ENCODE peak calls at places on chromosomes 13 and 19, in nine cellular contexts. S is HCT116, Y is PC-3, V is hepatocyte, R is OCI-LY7, N is GM23248, E is GM23338, P is SK-N-SH, A is MM.1S. L is an unnamed sample.
A peak's percentile ranks its signal among the peaks of the same experiment; 100 is the strongest.

GRCh38 chr13:36275190-36276002 is 22.2 kb downstream of the CCDC169 start:
- DNase-seq in E (peak; percentile 85), S (no peak), V (peak; percentile 83), Y (peak; percentile 65), R (peak; percentile 35), P (peak; percentile 39), A (peak; percentile 51), N (peak; percentile 83), L (peak; percentile 80)

GRCh38 chr13:20720499-20720898 is 17.0 kb downstream of the IL17D start:
- DNase-seq in V (no peak), P (no peak), Y (no peak), E (no peak), S (no peak), A (no peak), N (no peak), R (no peak), L (no peak)

GRCh38 chr19:56253737-56254136 is 18.8 kb upstream of the EDDM13 start:
- DNase-seq in R (peak; percentile 69), E (peak; percentile 46), N (peak; percentile 79), A (peak; percentile 61), V (peak; percentile 71), S (peak; percentile 41), P (peak; percentile 61), Y (peak; percentile 81), L (peak; percentile 56)

GRCh38 chr13:67841071-67841470 is 610.9 kb upstream of the PCDH9 start:
- DNase-seq in A (no peak), R (no peak), V (no peak), P (no peak), S (no peak), Y (no peak), N (no peak), E (peak; percentile 74), L (peak; percentile 16)

GRCh38 chr19:28316464-28316863 is 896.5 kb downstream of the UQCRFS1 start:
- DNase-seq in N (no peak), V (no peak), R (no peak), Y (no peak), P (no peak), E (no peak), S (no peak), A (no peak), L (no peak)

GRCh38 chr13:96500953-96501352 is 411.0 kb downstream of the HS6ST3 start:
- DNase-seq in N (no peak), P (no peak), E (no peak), A (no peak), S (no peak), Y (no peak), V (no peak), R (no peak), L (no peak)

GRCh38 chr19:8392017-8392591 is 1.9 kb downstream of the RAB11B start:
- DNase-seq in A (no peak), P (peak; percentile 57), Y (no peak), V (peak; percentile 43), R (no peak), E (no peak), S (no peak), N (peak; percentile 52), L (no peak)

GRCh38 chr13:47279956-47280355 is 383.1 kb upstream of the HTR2A start:
- DNase-seq in A (no peak), P (no peak), E (no peak), N (no peak), V (no peak), Y (no peak), R (no peak), S (no peak), L (no peak)

GRCh38 chr13:74450525-74450845 is 316.3 kb upstream of the KLF12 start:
- DNase-seq in V (no peak), Y (no peak), S (no peak), E (no peak), N (no peak), R (no peak), A (no peak), P (no peak), L (no peak)

GRCh38 chr13:74452881-74453280 is 318.7 kb upstream of the KLF12 start:
- DNase-seq in P (no peak), R (no peak), Y (no peak), A (no peak), S (no peak), E (no peak), N (no peak), V (no peak), L (no peak)

GRCh38 chr13:74450976-74451375 is 316.8 kb upstream of the KLF12 start:
- DNase-seq in V (no peak), S (no peak), N (peak; percentile 39), A (no peak), R (no peak), P (no peak), E (no peak), Y (no peak), L (no peak)

GRCh38 chr13:74449811-74450524 is 315.8 kb upstream of the KLF12 start:
- DNase-seq in A (no peak), R (no peak), N (no peak), E (no peak), Y (no peak), S (no peak), V (no peak), P (no peak), L (no peak)

DNA sequence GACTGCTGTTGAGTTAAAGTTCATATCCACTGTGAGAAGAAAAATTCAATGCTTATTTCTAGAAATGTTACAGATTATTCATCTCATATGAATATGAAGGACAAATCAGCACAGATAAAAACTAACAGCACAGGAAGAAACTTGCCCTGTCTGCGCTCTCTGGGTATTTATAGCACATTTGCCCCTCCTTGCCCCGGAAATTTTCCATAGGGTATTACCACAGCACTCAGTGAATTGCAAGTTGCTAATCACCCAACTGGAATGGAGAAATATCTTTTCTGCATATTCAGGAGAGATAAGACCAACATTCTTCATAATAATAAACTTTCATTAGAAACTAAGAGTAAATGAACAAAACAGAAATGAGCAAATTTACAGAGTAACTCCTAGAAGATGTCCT is 318.0 kb upstream of the KLF12 start:
- DNase-seq in Y (no peak), V (no peak), R (no peak), N (no peak), S (no peak), P (no peak), A (no peak), E (no peak), L (no peak)
- TF ChIP-seq EZH2phosphoT487 in Y (no peak), V (no peak), R (no peak), N (no peak), S (no peak), P (no peak), A (no peak), E (no peak), L (no peak)

GRCh38 chr13:98462946-98463345 is 114.0 kb downstream of the STK24 start:
- DNase-seq in Y (no peak), R (no peak), N (no peak), V (no peak), S (no peak), A (no peak), E (no peak), P (no peak), L (no peak)

GRCh38 chr13:98468929-98469328 is 108.0 kb downstream of the STK24 start:
- DNase-seq in P (no peak), S (no peak), E (no peak), A (no peak), V (no peak), N (no peak), R (no peak), Y (no peak), L (no peak)

GRCh38 chr13:98468352-98468751 is 108.6 kb downstream of the STK24 start:
- DNase-seq in P (no peak), V (no peak), Y (no peak), S (no peak), N (no peak), R (no peak), A (no peak), E (no peak), L (no peak)

GRCh38 chr13:98467263-98467985 is 109.5 kb downstream of the STK24 start:
- DNase-seq in S (no peak), R (no peak), N (no peak), A (no peak), Y (no peak), E (no peak), V (no peak), P (no peak), L (no peak)

DNA sequence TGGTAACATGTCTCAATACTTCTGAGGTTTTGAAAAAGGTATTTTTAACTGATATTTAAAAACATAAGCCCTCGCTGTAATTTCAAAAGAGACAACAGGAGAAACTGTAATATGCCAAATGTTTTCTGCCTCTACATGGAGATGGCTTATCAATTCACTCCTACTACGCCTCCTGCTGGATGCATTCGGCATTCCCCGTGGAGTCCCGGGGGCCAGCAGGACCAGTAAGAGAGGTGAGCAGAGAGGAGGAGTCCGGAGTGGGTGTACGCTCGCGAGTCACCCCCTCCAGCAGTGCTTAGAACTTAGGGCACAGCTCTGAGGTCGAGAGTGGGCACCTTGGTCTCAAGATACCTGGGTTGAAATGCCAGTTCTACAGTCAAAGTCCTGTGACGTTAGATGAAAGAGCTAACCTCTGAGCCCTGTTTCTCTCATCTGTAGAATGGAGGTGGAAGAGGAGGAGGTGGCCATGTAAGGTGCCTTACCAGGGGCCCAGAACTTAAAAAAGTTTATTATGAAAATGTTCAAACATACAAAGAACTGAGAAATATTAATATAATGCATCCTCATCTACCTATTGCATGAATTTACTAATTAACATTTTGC is 110.2 kb downstream of the STK24 start:
- DNase-seq in R (no peak), S (no peak), E (peak; percentile 84), Y (peak; percentile 50), A (no peak), P (peak; percentile 68), N (peak; percentile 72), V (no peak), L (peak; percentile 68)
- H3K36me3 ChIP-seq in R (peaks cover 43% of the 10 kb centered on the region), S (peaks cover 11% of the 10 kb centered on the region), E (peaks cover 12% of the 10 kb centered on the region), Y (peaks cover 14% of the 10 kb centered on the region), A (no peaks in the 10 kb centered on the region), P (peaks cover 46% of the 10 kb centered on the region), N (peaks cover 6% of the 10 kb centered on the region), V (no peaks in the 10 kb centered on the region), L (peaks cover 6% of the 10 kb centered on the region)

DNA sequence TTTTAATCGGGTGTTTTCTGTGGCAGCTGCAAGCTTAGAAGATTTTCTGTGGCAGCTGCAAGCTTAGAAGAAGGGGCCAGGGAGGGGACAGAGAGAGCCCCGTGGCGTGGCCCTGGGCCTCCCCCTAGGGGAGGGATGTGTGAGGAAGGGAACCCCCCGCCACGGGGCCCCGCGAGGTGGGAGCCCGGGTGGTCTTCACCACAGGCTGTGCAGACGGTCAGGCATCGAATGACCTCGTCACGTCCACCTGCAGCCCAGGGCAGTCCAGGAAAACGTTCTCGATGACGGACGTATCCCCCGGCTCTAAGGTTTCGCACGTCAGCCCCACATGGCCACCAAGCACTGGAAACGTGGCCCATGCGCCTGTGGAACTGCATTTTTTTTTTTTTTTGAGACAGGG is 8.6 kb downstream of the POLR2E start:
- DNase-seq in P (no peak), N (no peak), S (no peak), Y (no peak), E (no peak), A (no peak), R (no peak), V (no peak), L (no peak)
- H3K4me1 ChIP-seq in P (peaks cover 9% of the 10 kb centered on the region), N (no peaks in the 10 kb centered on the region), S (peaks cover 2% of the 10 kb centered on the region), Y (no peaks in the 10 kb centered on the region), E (no peaks in the 10 kb centered on the region), A (peaks cover 6% of the 10 kb centered on the region), R (peaks cover 35% of the 10 kb centered on the region), V (peaks cover 2% of the 10 kb centered on the region), L (peaks cover 7% of the 10 kb centered on the region)

GRCh38 chr19:48006762-48007161 is 12.3 kb downstream of the ELSPBP1 start:
- DNase-seq in A (no peak), N (peak; percentile 4), R (peak; percentile 7), Y (no peak), P (no peak), V (no peak), E (peak; percentile 83), S (peak; percentile 32), L (no peak)

GRCh38 chr19:48000846-48001245 is 6.4 kb downstream of the ELSPBP1 start:
- DNase-seq in Y (peak; percentile 2), V (no peak), E (peak; percentile 20), R (no peak), P (no peak), S (no peak), N (no peak), A (no peak), L (no peak)

GRCh38 chr19:47998800-47999199 is 4.4 kb downstream of the ELSPBP1 start:
- DNase-seq in V (no peak), R (no peak), Y (no peak), N (no peak), S (no peak), A (no peak), P (no peak), E (no peak), L (no peak)

DNA sequence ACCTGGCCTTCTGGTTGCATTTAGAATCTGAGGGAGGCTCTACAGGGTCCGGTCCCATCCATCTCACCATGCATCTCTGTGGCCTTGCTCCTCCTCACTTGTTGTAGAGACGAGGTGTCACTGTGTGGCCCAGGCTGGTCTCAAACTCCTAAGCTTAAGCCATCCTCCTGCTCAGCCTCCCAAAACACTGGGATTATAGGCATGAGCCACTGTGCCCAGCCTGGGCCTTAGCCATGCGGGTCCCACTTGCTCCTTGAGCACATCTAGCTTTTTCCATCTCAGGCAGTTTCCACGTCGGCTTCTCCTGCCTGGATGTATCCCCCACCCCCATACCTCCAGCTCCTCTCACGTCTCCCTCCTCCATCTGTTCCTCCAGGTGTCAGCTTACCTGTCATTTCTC is 9.8 kb downstream of the ELSPBP1 start:
- DNase-seq in V (no peak), E (no peak), A (no peak), P (no peak), N (no peak), S (no peak), R (no peak), Y (no peak), L (no peak)
- TF ChIP-seq EZH2phosphoT487 in V (no peak), E (no peak), A (no peak), P (no peak), N (no peak), S (no peak), R (no peak), Y (no peak), L (no peak)

L was measured in neural progenitor cell.